ENCODE peak calls at places on chromosome 7, in six cellular contexts. One of them, this sample, is unnamed.

GRCh38 chr7:73939528-73939927 is 78.6 kb downstream of the TMEM270 start:
- DNase-seq in transverse colon: no peak
- DNase-seq in EH: no peak
- DNase-seq in activated CD4-positive, alpha-beta T cell treated with anti-CD3 and anti-CD28 coated beads for 1 hour: no peak
- DNase-seq in GM13977: no peak
- DNase-seq in activated naive CD8-positive, alpha-beta T cell treated with anti-CD3 and anti-CD28 coated beads for 36 hours: no peak
- DNase-seq in this sample: no peak

GRCh38 chr7:44066494-44067063 is 1.2 kb upstream of the PGAM2 start:
- DNase-seq in activated naive CD8-positive, alpha-beta T cell treated with anti-CD3 and anti-CD28 coated beads for 36 hours: no peak
- DNase-seq in activated CD4-positive, alpha-beta T cell treated with anti-CD3 and anti-CD28 coated beads for 1 hour: no peak
- DNase-seq in EH: no peak
- DNase-seq in transverse colon: peak
- DNase-seq in GM13977: no peak
- DNase-seq in this sample: no peak

GRCh38 chr7:128137096-128137655 is 103.9 kb upstream of the LEP start:
- DNase-seq in EH: peak
- DNase-seq in GM13977: no peak
- DNase-seq in activated CD4-positive, alpha-beta T cell treated with anti-CD3 and anti-CD28 coated beads for 1 hour: no peak
- DNase-seq in activated naive CD8-positive, alpha-beta T cell treated with anti-CD3 and anti-CD28 coated beads for 36 hours: no peak
- DNase-seq in transverse colon: no peak
- DNase-seq in this sample: no peak

GRCh38 chr7:39667354-39667923 is 44.1 kb downstream of the RALA start:
- DNase-seq in activated naive CD8-positive, alpha-beta T cell treated with anti-CD3 and anti-CD28 coated beads for 36 hours: no peak
- DNase-seq in GM13977: no peak
- DNase-seq in activated CD4-positive, alpha-beta T cell treated with anti-CD3 and anti-CD28 coated beads for 1 hour: no peak
- DNase-seq in transverse colon: no peak
- DNase-seq in EH: no peak
- DNase-seq in this sample: no peak

GRCh38 chr7:33926535-33926934 is 21.2 kb downstream of the BMPER start:
- DNase-seq in activated naive CD8-positive, alpha-beta T cell treated with anti-CD3 and anti-CD28 coated beads for 36 hours: no peak
- DNase-seq in activated CD4-positive, alpha-beta T cell treated with anti-CD3 and anti-CD28 coated beads for 1 hour: no peak
- DNase-seq in EH: peak
- DNase-seq in GM13977: no peak
- DNase-seq in transverse colon: no peak
- DNase-seq in this sample: no peak

GRCh38 chr7:24477807-24478655 is 95.2 kb upstream of the PALS2 start:
- DNase-seq in GM13977: no peak
- DNase-seq in transverse colon: no peak
- DNase-seq in EH: peak
- DNase-seq in activated CD4-positive, alpha-beta T cell treated with anti-CD3 and anti-CD28 coated beads for 1 hour: no peak
- DNase-seq in activated naive CD8-positive, alpha-beta T cell treated with anti-CD3 and anti-CD28 coated beads for 36 hours: no peak
- DNase-seq in this sample: no peak

GRCh38 chr7:134986363-134987231 is at the start of gene AGBL3:
- DNase-seq in EH: peak
- DNase-seq in activated naive CD8-positive, alpha-beta T cell treated with anti-CD3 and anti-CD28 coated beads for 36 hours: peak
- DNase-seq in transverse colon: peak
- DNase-seq in GM13977: peak
- DNase-seq in activated CD4-positive, alpha-beta T cell treated with anti-CD3 and anti-CD28 coated beads for 1 hour: peak
- DNase-seq in this sample: peak

GRCh38 chr7:152108359-152108758 is 82.9 kb downstream of the GALNT11 start:
- DNase-seq in activated CD4-positive, alpha-beta T cell treated with anti-CD3 and anti-CD28 coated beads for 1 hour: no peak
- DNase-seq in transverse colon: no peak
- DNase-seq in activated naive CD8-positive, alpha-beta T cell treated with anti-CD3 and anti-CD28 coated beads for 36 hours: no peak
- DNase-seq in EH: peak
- DNase-seq in GM13977: no peak
- DNase-seq in this sample: no peak

GRCh38 chr7:2253525-2254244 is 11.7 kb downstream of the NUDT1 start:
- DNase-seq in EH: no peak
- DNase-seq in activated CD4-positive, alpha-beta T cell treated with anti-CD3 and anti-CD28 coated beads for 1 hour: no peak
- DNase-seq in GM13977: no peak
- DNase-seq in transverse colon: no peak
- DNase-seq in activated naive CD8-positive, alpha-beta T cell treated with anti-CD3 and anti-CD28 coated beads for 36 hours: no peak
- DNase-seq in this sample: no peak

GRCh38 chr7:107596881-107597581 is 17.0 kb downstream of the BCAP29 start:
- DNase-seq in GM13977: no peak
- DNase-seq in activated naive CD8-positive, alpha-beta T cell treated with anti-CD3 and anti-CD28 coated beads for 36 hours: no peak
- DNase-seq in transverse colon: no peak
- DNase-seq in EH: peak
- DNase-seq in activated CD4-positive, alpha-beta T cell treated with anti-CD3 and anti-CD28 coated beads for 1 hour: no peak
- DNase-seq in this sample: no peak

GRCh38 chr7:149856583-149856982 is 17.2 kb upstream of the ATP6V0E2 start:
- DNase-seq in activated CD4-positive, alpha-beta T cell treated with anti-CD3 and anti-CD28 coated beads for 1 hour: no peak
- DNase-seq in transverse colon: no peak
- DNase-seq in EH: no peak
- DNase-seq in activated naive CD8-positive, alpha-beta T cell treated with anti-CD3 and anti-CD28 coated beads for 36 hours: no peak
- DNase-seq in GM13977: no peak
- DNase-seq in this sample: no peak

GRCh38 chr7:7917593-7917992 is 51.0 kb upstream of the GLCCI1 start:
- DNase-seq in activated naive CD8-positive, alpha-beta T cell treated with anti-CD3 and anti-CD28 coated beads for 36 hours: no peak
- DNase-seq in GM13977: no peak
- DNase-seq in transverse colon: no peak
- DNase-seq in activated CD4-positive, alpha-beta T cell treated with anti-CD3 and anti-CD28 coated beads for 1 hour: no peak
- DNase-seq in EH: no peak
- DNase-seq in this sample: no peak